ENCODE peak calls at places on chromosomes 12 and 14, in ten cellular contexts. F is transverse colon; I is A549; U is Caco-2; M is neural progenitor cell; Q is body of pancreas; Y is small intestine; W is BE2C; V is CD4-positive, CD25-positive, alpha-beta regulatory T cell; A is heart left ventricle. O is an unnamed sample.

GRCh38 chr12:123528858-123529257 is 4.7 kb downstream of the RILPL1 start:
- DNase-seq in F (no peak), I (no peak), U (no peak), M (no peak), Q (no peak), Y (no peak), W (no peak), V (no peak), A (no peak), O (no peak)

GRCh38 chr14:100025111-100025510 is 40.1 kb upstream of the EVL start:
- DNase-seq in F (peak; percentile 17), I (peak; percentile 73), U (peak; percentile 82), M (peak; percentile 57), Q (no peak), Y (peak; percentile 65), W (peak; percentile 84), V (no peak), A (no peak), O (no peak)

GRCh38 chr14:99035712-99036593 is 236.0 kb downstream of the BCL11B start:
- DNase-seq in F (peak; percentile 57), I (peak; percentile 79), U (peak; percentile 46), M (peak; percentile 86), Q (peak; percentile 33), Y (no peak), W (no peak), V (no peak), A (peak; percentile 89), O (no peak)

GRCh38 chr12:39605501-39605900 is 14.1 kb downstream of the ABCD2 start:
- DNase-seq in F (no peak), I (no peak), U (no peak), M (no peak), Q (no peak), Y (no peak), W (no peak), V (no peak), A (no peak), O (no peak)

GRCh38 chr12:79590751-79591150 is 100.0 kb downstream of the PAWR start:
- DNase-seq in F (no peak), I (no peak), U (no peak), M (no peak), Q (no peak), Y (no peak), W (no peak), V (no peak), A (no peak), O (no peak)

GRCh38 chr12:114476159-114476558 is 70.2 kb upstream of the TBX5 start:
- DNase-seq in F (no peak), I (peak; percentile 49), U (no peak), M (peak; percentile 37), Q (no peak), Y (no peak), W (no peak), V (no peak), A (no peak), O (no peak)

GRCh38 chr12:20212036-20212435 is 156.3 kb upstream of the PDE3A start:
- DNase-seq in F (no peak), I (peak; percentile 27), U (no peak), M (no peak), Q (no peak), Y (peak; percentile 3), W (no peak), V (no peak), A (no peak), O (no peak)

GRCh38 chr14:71482701-71483100 is 449.5 kb upstream of the RGS6 start:
- DNase-seq in F (no peak), I (no peak), U (no peak), M (no peak), Q (no peak), Y (no peak), W (no peak), V (no peak), A (no peak), O (no peak)

GRCh38 chr14:100536141-100536540 is 51.1 kb downstream of the BEGAIN start:
- DNase-seq in F (no peak), I (no peak), U (no peak), M (no peak), Q (no peak), Y (no peak), W (peak; percentile 12), V (no peak), A (peak; percentile 1), O (no peak)

GRCh38 chr14:64934338-64934939 is 8.1 kb downstream of the GPX2 start:
- DNase-seq in F (no peak), I (no peak), U (no peak), M (no peak), Q (no peak), Y (no peak), W (no peak), V (no peak), A (no peak), O (no peak)

GRCh38 chr14:105927094-105927475 is 400.7 kb downstream of the TMEM121 start:
- DNase-seq in F (no peak), I (no peak), U (peak; percentile 9), M (no peak), Q (no peak), Y (no peak), W (peak; percentile 3), V (no peak), A (no peak), O (no peak)

GRCh38 chr14:105929327-105930081 is 403.1 kb downstream of the TMEM121 start:
- DNase-seq in F (no peak), I (no peak), U (peak; percentile 21), M (no peak), Q (no peak), Y (no peak), W (no peak), V (no peak), A (no peak), O (no peak)

GRCh38 chr14:105926415-105927093 is 400.2 kb downstream of the TMEM121 start:
- DNase-seq in F (peak; percentile 7), I (no peak), U (peak; percentile 13), M (no peak), Q (no peak), Y (no peak), W (peak; percentile 4), V (no peak), A (no peak), O (no peak)

GRCh38 chr14:105925615-105926414 is 399.4 kb downstream of the TMEM121 start:
- DNase-seq in F (no peak), I (no peak), U (peak; percentile 19), M (no peak), Q (no peak), Y (no peak), W (peak; percentile 1), V (no peak), A (no peak), O (no peak)

DNA sequence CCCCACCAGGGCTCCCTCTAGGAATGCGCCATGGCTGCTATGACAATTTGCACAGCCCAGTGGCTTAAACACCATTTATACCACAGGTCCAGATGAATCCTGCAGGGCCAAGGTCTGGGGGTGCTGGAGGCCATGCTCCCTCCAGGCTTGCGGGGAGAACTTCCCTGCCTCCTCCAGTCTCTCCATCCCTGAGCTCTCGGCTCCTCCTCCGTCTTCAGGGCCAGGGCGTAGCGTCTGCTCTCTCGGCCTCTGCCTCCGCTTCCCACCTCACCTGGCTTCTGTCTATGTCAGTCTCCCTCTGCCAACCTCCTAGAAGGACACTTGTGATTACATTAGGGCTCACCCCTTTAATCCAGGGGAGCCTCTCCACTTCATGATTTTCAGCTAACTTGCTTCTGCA is 401.3 kb downstream of the TMEM121 start:
- DNase-seq in F (peak; percentile 5), I (no peak), U (peak; percentile 19), M (no peak), Q (no peak), Y (no peak), W (no peak), V (no peak), A (no peak), O (no peak)
- H3K9me3 ChIP-seq in F (no peaks in the 10 kb centered on the region), I (no peaks in the 10 kb centered on the region), U (no peaks in the 10 kb centered on the region), M (peaks cover 5% of the 10 kb centered on the region), Q (no peaks in the 10 kb centered on the region), Y (no peaks in the 10 kb centered on the region), W (no peaks in the 10 kb centered on the region), V (no peaks in the 10 kb centered on the region), A (peaks cover 3% of the 10 kb centered on the region), O (no peaks in the 10 kb centered on the region)

GRCh38 chr12:128385736-128386135 is 118.8 kb downstream of the TMEM132C start:
- DNase-seq in F (no peak), I (no peak), U (no peak), M (no peak), Q (no peak), Y (no peak), W (no peak), V (no peak), A (no peak), O (no peak)

GRCh38 chr12:128387811-128388422 is 120.9 kb downstream of the TMEM132C start:
- DNase-seq in F (peak; percentile 36), I (peak; percentile 44), U (peak; percentile 46), M (peak; percentile 81), Q (peak; percentile 65), Y (peak; percentile 19), W (peak; percentile 24), V (no peak), A (peak; percentile 34), O (no peak)

GRCh38 chr12:128382946-128383739 is 116.2 kb downstream of the TMEM132C start:
- DNase-seq in F (no peak), I (no peak), U (no peak), M (peak; percentile 94), Q (no peak), Y (no peak), W (no peak), V (no peak), A (no peak), O (no peak)

GRCh38 chr12:128381537-128381936 is 114.6 kb downstream of the TMEM132C start:
- DNase-seq in F (no peak), I (no peak), U (no peak), M (peak; percentile 81), Q (no peak), Y (no peak), W (no peak), V (no peak), A (no peak), O (no peak)

DNA sequence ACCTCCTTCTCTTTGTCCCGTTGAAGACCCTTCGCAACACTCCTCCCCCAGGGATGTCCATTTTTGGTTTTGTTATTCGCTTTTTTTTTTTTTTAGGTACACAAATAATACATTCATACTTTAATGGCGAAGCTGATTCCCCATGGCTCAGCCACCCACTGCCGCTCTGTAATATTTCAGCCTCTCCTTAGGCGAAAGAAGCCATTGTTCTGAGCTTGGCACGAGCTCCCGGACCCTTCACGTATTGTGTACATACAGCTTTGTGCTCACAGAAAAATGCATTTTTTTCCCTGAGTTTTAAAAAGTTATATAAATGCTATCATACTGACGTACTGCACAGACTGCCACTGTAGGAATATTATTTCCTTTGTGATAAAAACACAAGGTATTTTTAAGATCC is 115.0 kb downstream of the TMEM132C start:
- DNase-seq in F (no peak), I (no peak), U (no peak), M (no peak), Q (no peak), Y (no peak), W (no peak), V (no peak), A (no peak), O (no peak)
- H3K9me3 ChIP-seq in F (no peaks in the 10 kb centered on the region), I (no peaks in the 10 kb centered on the region), U (no peaks in the 10 kb centered on the region), M (no peaks in the 10 kb centered on the region), Q (no peaks in the 10 kb centered on the region), Y (no peaks in the 10 kb centered on the region), W (no peaks in the 10 kb centered on the region), V (no peaks in the 10 kb centered on the region), A (no peaks in the 10 kb centered on the region), O (no peaks in the 10 kb centered on the region)

GRCh38 chr12:74349925-74350324 is 187.7 kb upstream of the ATXN7L3B start:
- DNase-seq in F (no peak), I (no peak), U (no peak), M (no peak), Q (no peak), Y (no peak), W (no peak), V (no peak), A (no peak), O (no peak)
- H3K9me3 ChIP-seq in F (no peaks in the 10 kb centered on the region), I (peaks cover 7% of the 10 kb centered on the region), U (no peaks in the 10 kb centered on the region), M (no peaks in the 10 kb centered on the region), Q (no peaks in the 10 kb centered on the region), Y (no peaks in the 10 kb centered on the region), W (no peaks in the 10 kb centered on the region), V (no peaks in the 10 kb centered on the region), A (no peaks in the 10 kb centered on the region), O (no peaks in the 10 kb centered on the region)

GRCh38 chr14:105591052-105591451 is 64.7 kb downstream of the TMEM121 start:
- DNase-seq in F (no peak), I (no peak), U (no peak), M (no peak), Q (no peak), Y (no peak), W (peak; percentile 54), V (no peak), A (no peak), O (no peak)
- H3K9me3 ChIP-seq in F (no peaks in the 10 kb centered on the region), I (no peaks in the 10 kb centered on the region), U (no peaks in the 10 kb centered on the region), M (no peaks in the 10 kb centered on the region), Q (no peaks in the 10 kb centered on the region), Y (peaks cover 2% of the 10 kb centered on the region), W (no peaks in the 10 kb centered on the region), V (no peaks in the 10 kb centered on the region), A (no peaks in the 10 kb centered on the region), O (no peaks in the 10 kb centered on the region)

O was measured in T-helper 17 cell.